ENCODE peak calls at places on chromosome 17, in four cellular contexts. G is naive thymus-derived CD4-positive, alpha-beta T cell; P is PC-9; D is transverse colon. M is an unnamed sample. For H3K27me3, the result is how much of the 10 kb centered on the place peaks cover.

GRCh38 chr17:55023626-55024025 is 55.1 kb downstream of the STXBP4 start:
- DNase-seq in G (no peak), P (no peak), D (no peak), M (no peak)

GRCh38 chr17:74443516-74444296 is 11.8 kb downstream of the GPRC5C start:
- DNase-seq in G (no peak), P (no peak), D (peak), M (no peak)

GRCh38 chr17:19579867-19580565 is 46.4 kb downstream of the SLC47A1 start:
- DNase-seq in G (no peak), P (no peak), D (no peak), M (no peak)

GRCh38 chr17:62109378-62109902 is 44.4 kb upstream of the MED13 start:
- DNase-seq in G (peak), P (peak), D (peak), M (no peak)

GRCh38 chr17:70171159-70171558 is 1.8 kb downstream of the KCNJ2 start:
- DNase-seq in G (no peak), P (no peak), D (no peak), M (no peak)

GRCh38 chr17:44556114-44556853 is 1.0 kb upstream of the FZD2 start:
- DNase-seq in G (no peak), P (peak), D (peak), M (no peak)

GRCh38 chr17:30920683-30921543 is 832 bp upstream of the ADAP2 start:
- DNase-seq in G (no peak), P (no peak), D (no peak), M (no peak)

GRCh38 chr17:6948562-6948961 is 47.3 kb upstream of the ALOX12 start:
- DNase-seq in G (no peak), P (no peak), D (no peak), M (no peak)

GRCh38 chr17:57720636-57721035 is 24.5 kb downstream of the CCDC182 start:
- DNase-seq in G (no peak), P (no peak), D (no peak), M (no peak)

GRCh38 chr17:41710472-41711090 is 1.6 kb upstream of the GAST start:
- DNase-seq in G (no peak), P (no peak), D (no peak), M (no peak)

GRCh38 chr17:40497704-40498103 is 3.7 kb downstream of the TNS4 start:
- DNase-seq in G (no peak), P (peak), D (no peak), M (no peak)

GRCh38 chr17:31544186-31544585 is 152.7 kb downstream of the RAB11FIP4 start:
- DNase-seq in G (no peak), P (no peak), D (no peak), M (no peak)

GRCh38 chr17:62611308-62611707 is 16.2 kb upstream of the MRC2 start:
- DNase-seq in G (no peak), P (no peak), D (no peak), M (no peak)

GRCh38 chr17:69828087-69828486 is 246.9 kb upstream of the KCNJ16 start:
- DNase-seq in G (no peak), P (no peak), D (no peak), M (no peak)

GRCh38 chr17:73211745-73212144 is 18.9 kb downstream of the COG1 start:
- DNase-seq in G (peak), P (no peak), D (no peak), M (no peak)

GRCh38 chr17:19935169-19935568 is 42.5 kb downstream of the AKAP10 start:
- DNase-seq in G (no peak), P (no peak), D (no peak), M (no peak)

GRCh38 chr17:332023-332422 is 20.6 kb downstream of the RPH3AL start:
- DNase-seq in G (no peak), P (no peak), D (no peak), M (no peak)

GRCh38 chr17:59221159-59221847 is 992 bp downstream of the GDPD1 start:
- DNase-seq in G (no peak), P (no peak), D (no peak), M (no peak)

GRCh38 chr17:66355510-66355909 is 53.1 kb downstream of the PRKCA start:
- DNase-seq in G (no peak), P (no peak), D (no peak), M (no peak)

GRCh38 chr17:13157656-13158055 is 139.8 kb upstream of the ELAC2 start:
- DNase-seq in G (no peak), P (no peak), D (no peak), M (no peak)

GRCh38 chr17:47872019-47872650 is 21.2 kb upstream of the SP6 start:
- DNase-seq in G (no peak), P (no peak), D (no peak), M (no peak)

GRCh38 chr17:74631468-74632195 is 8.1 kb upstream of the CD300E start:
- DNase-seq in G (no peak), P (no peak), D (no peak), M (no peak)

GRCh38 chr17:34386925-34387550 is 24.0 kb upstream of the CCL1 start:
- DNase-seq in G (no peak), P (no peak), D (no peak), M (no peak)

GRCh38 chr17:12667299-12667958 is 1.7 kb downstream of the MYOCD start:
- DNase-seq in G (no peak), P (no peak), D (peak), M (no peak)

GRCh38 chr17:63700528-63701441 is 860 bp upstream of the LIMD2 start:
- DNase-seq in G (peak), P (no peak), D (peak), M (no peak)

GRCh38 chr17:58245428-58246103 is 7.2 kb downstream of the LPO start:
- DNase-seq in G (no peak), P (no peak), D (no peak), M (no peak)

GRCh38 chr17:45246861-45247428 is 14.9 kb downstream of the SPATA32 start:
- DNase-seq in G (no peak), P (no peak), D (no peak), M (no peak)

GRCh38 chr17:9470171-9470570 is 105.4 kb downstream of the STX8 start:
- DNase-seq in G (no peak), P (no peak), D (no peak), M (no peak)

GRCh38 chr17:63993368-63993990 is 4.7 kb upstream of the PRR29 start:
- DNase-seq in G (no peak), P (no peak), D (no peak), M (no peak)

DNA sequence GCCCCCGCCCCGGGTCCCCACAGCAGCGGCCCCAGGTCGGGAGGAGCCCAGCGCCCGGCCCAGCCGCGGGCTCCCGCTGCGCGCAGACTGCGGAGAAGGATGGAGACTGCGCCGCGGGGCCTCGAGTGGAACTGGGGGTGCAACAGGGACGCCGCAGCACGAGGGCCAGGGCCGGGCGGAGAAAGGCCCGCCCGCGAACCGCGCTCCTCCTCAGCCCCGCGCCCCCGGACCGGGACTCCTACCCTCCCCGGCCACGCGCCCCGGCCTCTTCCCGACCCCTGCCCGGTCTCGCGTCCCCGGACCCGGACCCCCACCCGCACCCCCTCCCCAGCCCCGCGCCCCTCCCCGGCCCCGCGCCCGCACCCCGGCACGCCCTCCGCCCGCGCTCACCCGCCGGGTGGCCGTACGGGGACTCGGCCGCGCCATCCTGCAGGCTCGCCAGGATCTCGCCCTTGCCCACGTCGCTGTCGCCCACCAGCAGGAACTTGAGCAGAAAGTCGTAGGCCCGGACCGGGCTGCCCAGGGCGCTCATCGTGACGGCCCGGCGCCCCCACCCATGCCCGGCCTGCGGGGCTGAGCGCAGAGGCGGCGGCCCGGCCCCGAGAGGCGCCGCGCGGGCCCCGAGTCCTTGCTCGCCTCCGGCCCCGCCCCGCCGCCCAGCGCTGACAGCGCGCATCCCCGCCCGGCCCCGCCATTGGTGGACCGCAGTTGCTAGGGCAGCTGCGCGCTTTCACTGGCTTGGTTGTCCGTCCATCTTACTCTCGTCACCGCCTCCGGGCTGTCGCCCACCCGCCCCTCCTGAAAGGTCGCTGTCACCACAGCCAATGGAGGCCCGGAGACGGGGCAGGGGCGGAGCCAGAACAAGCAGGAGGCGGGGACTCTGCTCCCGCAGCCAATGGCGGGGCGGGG is at the start of gene RAB40B:
- DNase-seq in G (peak), P (peak), D (peak), M (peak)
- H3K27me3 ChIP-seq in G (under half), P (under half), D (under half), M (under half)

DNA sequence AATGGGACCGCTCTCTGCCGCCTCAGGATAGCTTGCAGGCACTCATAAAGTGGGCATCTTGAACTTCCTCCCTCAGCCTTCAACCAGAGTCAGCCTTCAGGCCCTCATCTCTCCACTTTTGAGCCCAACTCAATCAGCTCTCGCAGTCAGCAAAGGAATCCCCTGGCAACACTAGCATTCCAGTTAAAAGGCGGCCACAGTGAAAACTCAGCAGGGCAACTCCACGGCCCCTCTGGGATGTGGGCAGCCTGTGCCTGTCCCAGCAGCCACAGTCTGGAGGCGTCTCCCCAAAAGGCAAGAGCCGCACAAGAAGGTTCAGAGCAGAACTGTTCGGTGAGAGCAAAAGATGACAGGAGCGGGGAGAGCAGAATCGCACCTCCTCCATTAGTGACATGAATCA is 9.0 kb downstream of the TMEM11 start:
- DNase-seq in G (no peak), P (no peak), D (no peak), M (no peak)
- H3K27me3 ChIP-seq in G (under half), P (under half), D (under half), M (under half)

DNA sequence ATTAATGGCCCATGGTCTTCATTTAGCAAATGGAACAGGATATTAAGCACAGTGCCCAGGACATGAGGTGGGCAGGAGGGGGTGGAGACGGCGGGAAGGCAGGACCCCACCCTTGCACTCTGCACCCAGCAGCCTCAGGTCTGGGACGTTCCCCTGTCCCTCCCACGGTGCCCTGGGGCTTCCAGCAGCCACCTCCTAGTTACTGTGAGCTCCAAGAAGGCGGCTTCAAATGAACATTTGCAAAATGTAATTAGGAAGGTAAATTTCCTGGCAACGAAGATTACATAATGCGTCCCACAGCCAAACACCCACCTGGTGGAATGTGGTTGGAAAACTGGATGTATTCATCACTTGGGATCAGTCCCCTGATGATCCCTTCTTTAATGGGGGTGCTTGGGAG is 59.4 kb downstream of the ENGASE start:
- DNase-seq in G (no peak), P (no peak), D (no peak), M (no peak)
- H3K27me3 ChIP-seq in G (under half), P (half or more), D (under half), M (under half)

DNA sequence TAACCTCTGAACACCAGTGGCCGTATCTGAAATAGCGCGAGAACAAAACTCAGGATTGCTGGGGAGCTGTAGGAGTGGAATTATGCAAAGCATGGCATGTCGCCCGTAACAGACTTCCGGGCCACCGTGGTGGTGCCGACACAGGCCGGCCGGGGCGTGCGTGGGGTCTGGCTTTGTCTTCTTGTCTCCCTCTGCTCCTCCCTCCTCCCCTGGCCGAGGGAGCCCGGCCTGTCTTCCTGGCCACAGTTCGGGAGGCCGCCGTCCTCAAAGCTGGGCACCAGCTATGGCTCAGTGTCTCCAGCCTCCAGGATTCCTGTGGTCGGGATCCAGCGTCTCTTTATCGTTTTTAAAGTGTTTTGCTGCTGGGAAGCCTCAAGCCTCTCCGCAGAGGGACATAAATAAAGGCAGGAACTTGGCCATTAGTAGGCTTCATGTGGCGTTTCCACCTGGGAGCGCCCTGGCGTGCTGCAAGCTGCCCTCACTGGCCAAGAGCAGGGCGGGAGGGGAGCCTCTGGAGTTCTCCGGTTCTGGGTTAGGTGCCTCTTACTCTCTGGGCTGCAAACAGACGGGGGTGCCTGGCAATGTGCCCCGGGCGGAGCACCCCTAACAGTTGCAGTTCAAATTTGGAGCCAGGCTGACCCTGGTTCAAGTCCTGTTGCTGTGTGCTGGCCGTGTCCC is 22.0 kb upstream of the NPTX1 start:
- DNase-seq in G (no peak), P (no peak), D (peak), M (no peak)
- H3K27me3 ChIP-seq in G (under half), P (under half), D (under half), M (under half)

GRCh38 chr17:17722081-17722905 is 41.0 kb downstream of the RAI1 start:
- DNase-seq in G (no peak), P (no peak), D (no peak), M (no peak)
- H3K27me3 ChIP-seq in G (under half), P (under half), D (under half), M (under half)